ENCODE peak calls at places on chromosomes 7 and 10, in eight cellular contexts. U is activated T-cell treated with anti-CD3 and anti-CD28 coated beads for 48 hours; Y is non-pigmented ciliary epithelial cell; Q is stimulated activated CD8-positive, alpha-beta memory T cell treated with anti-CD3 and anti-CD28 coated beads, Interleukin-15, amount 100 ng/mL, for 1 hour; F is hepatic stellate cell; J is activated T-helper 1 cell treated with Interleukin-2 at 50 U/mL for 16 hours; C is Peyer's patch; N is osteocyte. K is an unnamed sample.

GRCh38 chr7:84637568-84638338 is 443.2 kb upstream of the SEMA3A start:
- DNase-seq in Y (peak; percentile 84), J (no peak), F (peak; percentile 20), Q (no peak), U (no peak), N (no peak), C (no peak), K (peak; percentile 8)

GRCh38 chr10:62655337-62655994 is 149.1 kb upstream of the ADO start:
- DNase-seq in U (no peak), N (no peak), F (no peak), J (no peak), Q (no peak), C (no peak), Y (no peak), K (no peak)

GRCh38 chr10:131576341-131577177 is 265.0 kb upstream of the TCERG1L start:
- DNase-seq in Y (no peak), U (no peak), F (no peak), N (peak; percentile 75), Q (no peak), J (no peak), C (peak; percentile 13), K (peak; percentile 32)

GRCh38 chr7:1725199-1725701 is 55.2 kb downstream of the ELFN1 start:
- DNase-seq in Q (no peak), J (no peak), C (no peak), U (no peak), Y (no peak), F (no peak), N (no peak), K (peak; percentile 60)

GRCh38 chr7:40763319-40764287 is 628.8 kb downstream of the SUGCT start:
- DNase-seq in J (no peak), N (no peak), U (no peak), Y (peak; percentile 23), C (no peak), F (peak; percentile 21), Q (no peak), K (no peak)

GRCh38 chr7:132045002-132045401 is 488.6 kb upstream of the PODXL start:
- DNase-seq in Y (no peak), Q (no peak), N (no peak), J (no peak), F (no peak), U (no peak), C (no peak), K (no peak)

GRCh38 chr10:50396491-50397311 is 145.4 kb upstream of the ASAH2 start:
- DNase-seq in C (no peak), F (peak; percentile 19), N (no peak), Q (no peak), U (no peak), Y (no peak), J (no peak), K (no peak)

GRCh38 chr10:4663162-4663992 is 162.6 kb upstream of the AKR1E2 start:
- DNase-seq in U (no peak), C (no peak), F (peak; percentile 75), N (peak; percentile 88), J (no peak), Q (no peak), Y (peak; percentile 99), K (no peak)

GRCh38 chr7:36871863-36872262 is 147.6 kb upstream of the AOAH start:
- DNase-seq in F (no peak), Q (no peak), N (no peak), J (no peak), C (no peak), U (no peak), Y (no peak), K (no peak)

GRCh38 chr7:111168182-111168581 is 77.3 kb downstream of the LRRN3 start:
- DNase-seq in N (no peak), Q (no peak), Y (no peak), F (no peak), J (no peak), U (no peak), C (no peak), K (no peak)

GRCh38 chr7:139913006-139913405 is 83.9 kb downstream of the TBXAS1 start:
- DNase-seq in Y (no peak), Q (no peak), U (no peak), N (no peak), J (no peak), F (no peak), C (no peak), K (no peak)

GRCh38 chr7:116863168-116863670 is 832 bp downstream of the CAPZA2 start:
- DNase-seq in F (peak; percentile 26), Y (no peak), U (no peak), N (no peak), J (no peak), Q (no peak), C (no peak), K (peak; percentile 55)

GRCh38 chr10:13099144-13099665 is 758 bp upstream of the OPTN start:
- DNase-seq in N (no peak), U (peak; percentile 29), F (peak; percentile 51), Y (no peak), Q (no peak), J (peak; percentile 22), C (peak; percentile 47), K (peak; percentile 72)

GRCh38 chr10:80356563-80356999 is at the start of the genes DYDC1 and DYDC2:
- DNase-seq in J (peak; percentile 17), Y (no peak), U (peak; percentile 27), F (no peak), N (no peak), Q (no peak), C (no peak), K (peak; percentile 59)

GRCh38 chr7:100035865-100036264 is 13.7 kb upstream of the ZSCAN21 start:
- DNase-seq in N (no peak), C (no peak), F (no peak), Q (no peak), J (no peak), U (no peak), Y (no peak), K (no peak)

GRCh38 chr7:101208794-101209193 is 8.0 kb upstream of the MOGAT3 start:
- DNase-seq in Q (no peak), Y (no peak), N (no peak), F (no peak), J (no peak), U (no peak), C (no peak), K (no peak)

GRCh38 chr10:124384142-124384541 is 34.6 kb downstream of the OAT start:
- DNase-seq in U (no peak), N (no peak), F (no peak), Y (no peak), J (no peak), Q (no peak), C (no peak), K (no peak)

GRCh38 chr10:100999742-101000601 is at the start of gene LZTS2:
- DNase-seq in N (no peak), F (peak; percentile 59), Y (no peak), C (no peak), J (no peak), Q (no peak), U (no peak), K (no peak)

GRCh38 chr7:151381083-151381332 is 28.8 kb downstream of the WDR86 start:
- DNase-seq in U (no peak), N (no peak), F (no peak), Q (no peak), Y (no peak), J (no peak), C (no peak), K (no peak)

GRCh38 chr10:6269953-6270867 is 67.5 kb downstream of the PFKFB3 start:
- DNase-seq in Q (peak; percentile 34), F (no peak), C (peak; percentile 70), U (peak; percentile 68), J (peak; percentile 51), Y (no peak), N (peak; percentile 49), K (peak; percentile 66)

GRCh38 chr7:116169060-116169459 is 41.3 kb upstream of the TES start:
- DNase-seq in F (peak; percentile 20), U (no peak), N (no peak), C (no peak), Q (no peak), J (no peak), Y (peak; percentile 46), K (no peak)

GRCh38 chr10:124679401-124679800 is 64.8 kb downstream of the FAM53B start:
- DNase-seq in J (no peak), N (no peak), C (no peak), Y (no peak), Q (no peak), F (no peak), U (no peak), K (no peak)

K was measured in mucosa of descending colon.